ENCODE peak calls at places on chromosomes 4 and X, in nine cellular contexts. L, O, D, X, P, F, B, Y and Q are unnamed samples.

GRCh38 chrX:44432641-44433040 is 89.2 kb upstream of the EFHC2 start:
- DNase-seq in L (no peak), O (no peak), D (peak), X (peak), P (no peak), F (no peak), B (no peak), Y (peak), Q (no peak)

GRCh38 chr4:40331092-40331824 is 3.9 kb upstream of the CHRNA9 start:
- DNase-seq in L (no peak), O (no peak), D (no peak), X (peak), P (no peak), F (no peak), B (no peak), Y (no peak), Q (no peak)

GRCh38 chrX:101220881-101221280 is 1.3 kb downstream of the DRP2 start:
- DNase-seq in L (no peak), O (no peak), D (no peak), X (no peak), P (no peak), F (no peak), B (no peak), Y (no peak), Q (no peak)

GRCh38 chrX:39532761-39533160 is 565.0 kb downstream of the BCOR start:
- DNase-seq in L (no peak), O (no peak), D (no peak), X (no peak), P (no peak), F (no peak), B (no peak), Y (no peak), Q (no peak)

GRCh38 chr4:38177792-38178665 is 217.8 kb downstream of the PTTG2 start:
- DNase-seq in L (peak), O (no peak), D (no peak), X (peak), P (no peak), F (no peak), B (no peak), Y (no peak), Q (no peak)

GRCh38 chr4:2337131-2337723 is 75.3 kb upstream of the MXD4 start:
- DNase-seq in L (no peak), O (no peak), D (no peak), X (no peak), P (no peak), F (peak), B (no peak), Y (no peak), Q (no peak)

GRCh38 chr4:123748806-123749205 is 352.2 kb downstream of the SPRY1 start:
- DNase-seq in L (no peak), O (no peak), D (no peak), X (no peak), P (no peak), F (no peak), B (no peak), Y (no peak), Q (no peak)

GRCh38 chrX:48937065-48937907 is 18.5 kb upstream of the PIM2 start:
- DNase-seq in L (no peak), O (peak), D (no peak), X (peak), P (no peak), F (no peak), B (no peak), Y (peak), Q (no peak)

GRCh38 chr4:113957961-113958360 is 21.5 kb downstream of the ARSJ start:
- DNase-seq in L (no peak), O (no peak), D (no peak), X (peak), P (no peak), F (no peak), B (no peak), Y (peak), Q (no peak)

GRCh38 chr4:95363579-95363965 is 185.2 kb downstream of the UNC5C start:
- DNase-seq in L (no peak), O (no peak), D (no peak), X (no peak), P (no peak), F (no peak), B (no peak), Y (no peak), Q (no peak)

GRCh38 chr4:95363966-95364365 is 184.8 kb downstream of the UNC5C start:
- DNase-seq in L (no peak), O (no peak), D (no peak), X (peak), P (no peak), F (no peak), B (no peak), Y (no peak), Q (no peak)

GRCh38 chr4:95362066-95362465 is 186.7 kb downstream of the UNC5C start:
- DNase-seq in L (no peak), O (no peak), D (no peak), X (no peak), P (no peak), F (no peak), B (no peak), Y (no peak), Q (no peak)

GRCh38 chr4:95361696-95361965 is 187.1 kb downstream of the UNC5C start:
- DNase-seq in L (no peak), O (no peak), D (no peak), X (no peak), P (no peak), F (no peak), B (no peak), Y (no peak), Q (no peak)

DNA sequence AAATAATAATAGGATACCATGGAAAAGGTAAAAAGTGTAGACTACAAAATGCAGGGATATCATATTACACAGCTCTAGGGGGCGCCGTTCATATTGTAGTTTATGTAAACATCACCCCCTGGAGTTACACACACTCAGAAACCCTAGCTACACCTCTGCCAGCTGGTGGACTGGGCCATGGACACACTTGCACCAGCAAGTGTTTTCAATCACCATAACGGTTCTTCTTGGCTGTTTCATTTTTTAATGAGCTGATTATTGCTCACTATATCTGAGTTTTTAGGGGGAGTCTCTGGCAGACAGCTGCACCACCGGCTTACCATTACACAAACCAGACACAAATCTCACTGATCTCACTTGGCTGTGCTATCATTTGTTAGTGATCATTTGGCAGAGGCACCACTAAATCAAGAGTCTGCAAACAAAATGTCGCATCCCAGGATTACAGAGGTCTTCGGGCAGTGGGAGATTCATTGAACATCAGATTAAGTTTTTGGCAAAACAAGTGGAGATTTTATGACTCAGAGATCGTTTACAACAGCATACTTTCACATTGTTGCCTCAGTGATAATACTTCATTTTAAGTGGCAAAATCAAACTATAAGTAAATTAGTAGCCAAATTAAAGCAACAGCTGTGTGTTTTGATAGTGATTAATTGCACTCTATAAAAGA is 185.7 kb downstream of the UNC5C start:
- DNase-seq in L (no peak), O (no peak), D (no peak), X (peak), P (no peak), F (no peak), B (no peak), Y (peak), Q (peak)
- TF ChIP-seq CTCF in L (no peak), O (no peak), D (no peak), X (no peak), P (no peak), F (peak), B (no peak), Y (peak), Q (no peak)

GRCh38 chr4:173288296-173288695 is 45.9 kb downstream of the HMGB2 start:
- DNase-seq in L (peak), O (peak), D (peak), X (peak), P (peak), F (no peak), B (no peak), Y (peak), Q (peak)
- TF ChIP-seq CTCF in L (peak), O (peak), D (peak), X (peak), P (peak), F (peak), B (peak), Y (peak), Q (peak)

DNA sequence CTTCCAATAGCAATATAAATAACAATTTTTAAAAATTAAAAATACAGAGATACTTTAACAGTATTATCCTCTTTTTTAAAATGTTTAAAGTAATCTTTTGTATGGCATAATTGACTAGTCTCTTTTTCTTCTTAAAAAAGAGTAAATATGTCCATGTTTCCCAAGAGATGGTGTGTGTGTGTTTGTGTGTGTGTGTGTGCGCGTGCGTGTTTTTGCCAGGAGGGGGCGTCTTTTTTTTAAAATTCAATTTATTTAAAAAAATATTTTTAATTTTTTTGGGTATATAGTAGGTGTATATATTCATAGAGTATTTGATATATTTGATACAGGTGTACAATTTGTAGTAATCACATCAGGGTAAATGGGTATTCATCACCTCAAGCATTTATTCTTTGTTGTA is 1073.7 kb downstream of the PCDH7 start:
- DNase-seq in L (no peak), O (no peak), D (no peak), X (peak), P (no peak), F (no peak), B (no peak), Y (peak), Q (no peak)
- TF ChIP-seq CTCF in L (no peak), O (no peak), D (no peak), X (peak), P (peak), F (no peak), B (peak), Y (no peak), Q (no peak)

DNA sequence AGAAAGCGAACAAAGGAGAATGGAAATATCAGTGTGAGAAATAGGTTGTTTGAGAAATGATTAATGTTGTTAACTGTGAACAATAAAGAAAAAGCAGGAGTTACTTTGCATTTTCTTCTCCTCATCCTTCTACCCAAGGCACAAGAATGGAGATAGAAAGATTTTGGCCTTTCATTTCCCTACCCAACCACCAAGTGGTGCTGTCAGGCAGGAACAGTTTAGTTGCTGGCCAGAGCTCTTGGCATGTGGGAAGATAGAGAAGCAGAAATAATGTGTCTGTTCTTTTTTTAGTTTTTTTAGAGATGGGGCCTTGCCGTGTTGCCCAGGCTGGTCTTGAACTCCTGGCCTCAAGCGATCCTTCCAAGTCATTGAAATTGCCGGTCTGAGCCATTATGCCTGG is 12.8 kb downstream of the HOPX start:
- DNase-seq in L (no peak), O (peak), D (no peak), X (no peak), P (peak), F (no peak), B (no peak), Y (peak), Q (peak)
- TF ChIP-seq CTCF in L (no peak), O (peak), D (no peak), X (peak), P (peak), F (peak), B (peak), Y (peak), Q (no peak)

GRCh38 chrX:19193584-19193983 is 71.3 kb upstream of the ADGRG2 start:
- DNase-seq in L (no peak), O (no peak), D (no peak), X (no peak), P (no peak), F (no peak), B (no peak), Y (peak), Q (no peak)
- TF ChIP-seq CTCF in L (no peak), O (no peak), D (no peak), X (no peak), P (no peak), F (no peak), B (no peak), Y (peak), Q (no peak)